ENCODE peak calls at places on chromosomes 4 and X, in seven cellular contexts. One of them, this sample, is unnamed.

GRCh38 chrX:30939928-30940327 is 50.9 kb upstream of the TAB3 start:
- DNase-seq in iPS DF 19.7: no peak
- DNase-seq in posterior cingulate gyrus: no peak
- DNase-seq in cardiac muscle cell: no peak
- DNase-seq in hippocampal formation: no peak
- DNase-seq in endothelial cell: no peak
- DNase-seq in activated T-cell treated with anti-CD3 and anti-CD28 coated beads for 1 hour: no peak
- DNase-seq in this sample: no peak

GRCh38 chrX:147069926-147070325 is 255.4 kb upstream of the CXorf51A start:
- DNase-seq in iPS DF 19.7: no peak
- DNase-seq in endothelial cell: no peak
- DNase-seq in activated T-cell treated with anti-CD3 and anti-CD28 coated beads for 1 hour: no peak
- DNase-seq in posterior cingulate gyrus: no peak
- DNase-seq in cardiac muscle cell: no peak
- DNase-seq in hippocampal formation: no peak
- DNase-seq in this sample: no peak

GRCh38 chrX:24479924-24480722 is 15.0 kb downstream of the PDK3 start:
- DNase-seq in endothelial cell: no peak
- DNase-seq in cardiac muscle cell: no peak
- DNase-seq in posterior cingulate gyrus: no peak
- DNase-seq in hippocampal formation: no peak
- DNase-seq in activated T-cell treated with anti-CD3 and anti-CD28 coated beads for 1 hour: peak
- DNase-seq in iPS DF 19.7: no peak
- DNase-seq in this sample: peak

GRCh38 chr4:153782567-153782966 is 6.3 kb downstream of the SFRP2 start:
- DNase-seq in iPS DF 19.7: no peak
- DNase-seq in cardiac muscle cell: no peak
- DNase-seq in posterior cingulate gyrus: no peak
- DNase-seq in activated T-cell treated with anti-CD3 and anti-CD28 coated beads for 1 hour: no peak
- DNase-seq in endothelial cell: no peak
- DNase-seq in hippocampal formation: no peak
- DNase-seq in this sample: no peak

GRCh38 chrX:149853925-149854324 is 27.1 kb upstream of the MAGEA8 start:
- DNase-seq in hippocampal formation: no peak
- DNase-seq in activated T-cell treated with anti-CD3 and anti-CD28 coated beads for 1 hour: no peak
- DNase-seq in endothelial cell: no peak
- DNase-seq in iPS DF 19.7: no peak
- DNase-seq in posterior cingulate gyrus: no peak
- DNase-seq in cardiac muscle cell: no peak
- DNase-seq in this sample: no peak

GRCh38 chr4:72767903-72768817 is 199.1 kb upstream of the ADAMTS3 start:
- DNase-seq in activated T-cell treated with anti-CD3 and anti-CD28 coated beads for 1 hour: no peak
- DNase-seq in endothelial cell: no peak
- DNase-seq in hippocampal formation: no peak
- DNase-seq in iPS DF 19.7: no peak
- DNase-seq in cardiac muscle cell: peak
- DNase-seq in posterior cingulate gyrus: no peak
- DNase-seq in this sample: no peak

GRCh38 chr4:6811165-6811564 is 28.6 kb downstream of the KIAA0232 start:
- DNase-seq in posterior cingulate gyrus: no peak
- DNase-seq in cardiac muscle cell: peak
- DNase-seq in hippocampal formation: no peak
- DNase-seq in endothelial cell: no peak
- DNase-seq in iPS DF 19.7: no peak
- DNase-seq in activated T-cell treated with anti-CD3 and anti-CD28 coated beads for 1 hour: no peak
- DNase-seq in this sample: no peak

GRCh38 chrX:107940095-107940494 is 42.1 kb downstream of the TEX13B start:
- DNase-seq in endothelial cell: no peak
- DNase-seq in posterior cingulate gyrus: no peak
- DNase-seq in hippocampal formation: no peak
- DNase-seq in cardiac muscle cell: no peak
- DNase-seq in activated T-cell treated with anti-CD3 and anti-CD28 coated beads for 1 hour: no peak
- DNase-seq in iPS DF 19.7: no peak
- DNase-seq in this sample: no peak

GRCh38 chr4:98851806-98852205 is 77.1 kb downstream of the EIF4E start:
- DNase-seq in activated T-cell treated with anti-CD3 and anti-CD28 coated beads for 1 hour: no peak
- DNase-seq in posterior cingulate gyrus: no peak
- DNase-seq in iPS DF 19.7: peak
- DNase-seq in cardiac muscle cell: peak
- DNase-seq in endothelial cell: no peak
- DNase-seq in hippocampal formation: no peak
- DNase-seq in this sample: no peak

GRCh38 chrX:7027071-7027470 is 120.4 kb upstream of the STS start:
- DNase-seq in hippocampal formation: no peak
- DNase-seq in iPS DF 19.7: no peak
- DNase-seq in endothelial cell: no peak
- DNase-seq in cardiac muscle cell: no peak
- DNase-seq in posterior cingulate gyrus: no peak
- DNase-seq in activated T-cell treated with anti-CD3 and anti-CD28 coated beads for 1 hour: no peak
- DNase-seq in this sample: no peak

GRCh38 chr4:158327525-158327924 is 117.2 kb downstream of the TMEM144 start:
- DNase-seq in activated T-cell treated with anti-CD3 and anti-CD28 coated beads for 1 hour: no peak
- DNase-seq in posterior cingulate gyrus: no peak
- DNase-seq in iPS DF 19.7: peak
- DNase-seq in cardiac muscle cell: no peak
- DNase-seq in endothelial cell: no peak
- DNase-seq in hippocampal formation: no peak
- DNase-seq in this sample: no peak

GRCh38 chr4:20832821-20833220 is 132.6 kb downstream of the PACRGL start:
- DNase-seq in cardiac muscle cell: peak
- DNase-seq in posterior cingulate gyrus: no peak
- DNase-seq in iPS DF 19.7: no peak
- DNase-seq in hippocampal formation: no peak
- DNase-seq in activated T-cell treated with anti-CD3 and anti-CD28 coated beads for 1 hour: no peak
- DNase-seq in endothelial cell: no peak
- DNase-seq in this sample: no peak